ENCODE peak calls at places on chromosomes 11 and 22, in nine cellular contexts. S is A549; N is activated T-cell treated with anti-CD3 and anti-CD28 coated beads, Interleukin-2, amount 50 U/mL, for 1 hour; R is cardiac muscle cell; T is stimulated activated naive CD8-positive, alpha-beta T cell treated with anti-CD3 and anti-CD28 coated beads, Interleukin-15, amount 100 ng/mL, for 72 hours; M is amniotic stem cell; W is AG08395; U is CD4-positive, alpha-beta T cell; Z is stomach. B is an unnamed sample.

GRCh38 chr11:13140028-13140870 is 131.1 kb downstream of the RASSF10 start:
- DNase-seq in S (peak), N (no peak), R (peak), T (no peak), M (no peak), W (peak), U (no peak), Z (peak), B (peak)

GRCh38 chr22:37258810-37259472 is 14.9 kb upstream of the RAC2 start:
- DNase-seq in S (no peak), N (no peak), R (no peak), T (no peak), M (no peak), W (no peak), U (no peak), Z (no peak), B (peak)

GRCh38 chr11:36162282-36162825 is 126.9 kb downstream of the COMMD9 start:
- DNase-seq in S (no peak), N (no peak), R (no peak), T (no peak), M (no peak), W (no peak), U (no peak), Z (no peak), B (no peak)

GRCh38 chr22:33666661-33667619 is 253.3 kb downstream of the LARGE1 start:
- DNase-seq in S (no peak), N (no peak), R (peak), T (no peak), M (no peak), W (no peak), U (no peak), Z (peak), B (no peak)

GRCh38 chr22:45604239-45604711 is 67.4 kb upstream of the ATXN10 start:
- DNase-seq in S (peak), N (no peak), R (no peak), T (no peak), M (no peak), W (peak), U (no peak), Z (no peak), B (no peak)

GRCh38 chr22:17562906-17563870 is at the start of gene SLC25A18:
- DNase-seq in S (no peak), N (no peak), R (peak), T (no peak), M (no peak), W (no peak), U (no peak), Z (no peak), B (no peak)

GRCh38 chr11:130478881-130479280 is 30.4 kb downstream of the ADAMTS15 start:
- DNase-seq in S (no peak), N (no peak), R (no peak), T (no peak), M (no peak), W (no peak), U (no peak), Z (no peak), B (no peak)

GRCh38 chr11:62666259-62666926 is 1.3 kb downstream of the CSKMT start:
- DNase-seq in S (no peak), N (no peak), R (no peak), T (no peak), M (no peak), W (no peak), U (no peak), Z (no peak), B (no peak)

GRCh38 chr11:111851636-111852035 is 19.7 kb downstream of the ALG9 start:
- DNase-seq in S (no peak), N (no peak), R (no peak), T (no peak), M (no peak), W (peak), U (no peak), Z (no peak), B (no peak)

GRCh38 chr11:99952816-99953215 is 734.3 kb upstream of the ARHGAP42 start:
- DNase-seq in S (peak), N (no peak), R (no peak), T (no peak), M (no peak), W (no peak), U (no peak), Z (no peak), B (no peak)

GRCh38 chr11:98568011-98568410 is 452.7 kb upstream of the CNTN5 start:
- DNase-seq in S (no peak), N (no peak), R (peak), T (no peak), M (no peak), W (no peak), U (no peak), Z (no peak), B (no peak)